ENCODE peak calls at places on chromosomes 4 and X, in five cellular contexts. B is mucosa of gallbladder; A is EL; Z is activated CD8-positive, alpha-beta memory T cell treated with anti-CD3 and anti-CD28 coated beads for 1 hour; F is sciatic nerve. Y is an unnamed sample.

GRCh38 chr4:169485791-169486742 is 126.3 kb downstream of the NEK1 start:
- DNase-seq in A (peak), F (no peak), Z (no peak), B (peak), Y (no peak)

GRCh38 chr4:10102193-10102980 is 14.2 kb downstream of the WDR1 start:
- DNase-seq in F (no peak), Z (no peak), A (no peak), B (no peak), Y (no peak)

GRCh38 chrX:97563531-97564133 is 679.9 kb downstream of the RPA4 start:
- DNase-seq in A (peak), B (peak), F (peak), Z (no peak), Y (peak)

GRCh38 chrX:18871161-18871880 is 112.6 kb downstream of the PHKA2 start:
- DNase-seq in A (no peak), F (no peak), B (no peak), Z (no peak), Y (no peak)

GRCh38 chr4:14994242-14994641 is 8.0 kb upstream of the CPEB2 start:
- DNase-seq in Z (no peak), A (peak), B (no peak), F (no peak), Y (no peak)

GRCh38 chrX:76279007-76279406 is 106.1 kb downstream of the PBDC1 start:
- DNase-seq in F (peak), B (peak), A (peak), Z (peak), Y (no peak)

GRCh38 chr4:40833212-40833611 is 83.5 kb downstream of the NSUN7 start:
- DNase-seq in B (no peak), F (no peak), A (no peak), Z (no peak), Y (no peak)

GRCh38 chr4:98522603-98523395 is 135.6 kb downstream of the TSPAN5 start:
- DNase-seq in A (peak), B (no peak), Z (no peak), F (no peak), Y (no peak)

GRCh38 chr4:118751634-118752293 is 66.6 kb downstream of the METTL14 start:
- DNase-seq in A (peak), B (no peak), Z (no peak), F (no peak), Y (no peak)

GRCh38 chr4:165027762-165028402 is 3.9 kb upstream of the TRIM60 start:
- DNase-seq in Z (no peak), B (no peak), F (no peak), A (peak), Y (no peak)

GRCh38 chr4:98261291-98262271 is at the start of gene RAP1GDS1:
- DNase-seq in F (peak), A (peak), Z (peak), B (peak), Y (no peak)